ENCODE peak calls at places on chromosome X, in eight cellular contexts. Y is NAMALWA; K is HFF-Myc; J is WTC11; Q is stimulated activated CD4-positive, alpha-beta T cell treated with anti-CD3 and anti-CD28 coated beads, Interleukin-4, amount 100 ng/mL, for 4 hours; M is ELR; I is GM23338; A is astrocyte of the spinal cord. O is an unnamed sample.

GRCh38 chrX:72258174-72258573 is 18.9 kb downstream of the RPS4X start:
- DNase-seq in M (peak; percentile 78), J (no peak), Y (no peak), A (peak; percentile 70), K (peak; percentile 84), Q (no peak), I (no peak), O (no peak)

GRCh38 chrX:38426785-38427184 is 74.4 kb downstream of the OTC start:
- DNase-seq in M (no peak), Y (peak; percentile 18), K (no peak), I (no peak), A (no peak), Q (no peak), J (no peak), O (no peak)

GRCh38 chrX:2342878-2343277 is 157.9 kb downstream of the DHRSX start:
- DNase-seq in J (no peak), I (no peak), A (peak; percentile 77), M (peak; percentile 61), K (peak; percentile 38), Q (no peak), Y (no peak), O (no peak)

GRCh38 chrX:30791296-30792278 is 97.5 kb downstream of the TAB3 start:
- DNase-seq in M (no peak), J (no peak), Q (no peak), Y (no peak), A (no peak), K (no peak), I (no peak), O (no peak)

GRCh38 chrX:16368696-16369095 is 201.4 kb downstream of the MAGEB17 start:
- DNase-seq in A (peak; percentile 40), I (no peak), Q (no peak), Y (no peak), K (no peak), J (no peak), M (no peak), O (no peak)

GRCh38 chrX:133983974-133984578 is 1.3 kb downstream of the GPC3 start:
- DNase-seq in M (no peak), J (peak; percentile 34), Y (no peak), Q (no peak), A (no peak), K (no peak), I (peak; percentile 54), O (peak; percentile 19)

GRCh38 chrX:112840382-112841113 is at the start of gene AMOT:
- DNase-seq in A (peak; percentile 77), Q (peak; percentile 49), K (no peak), M (peak; percentile 15), Y (no peak), J (peak; percentile 85), I (peak; percentile 84), O (peak; percentile 84)

GRCh38 chrX:54838583-54838982 is 31.0 kb downstream of the MAGED2 start:
- DNase-seq in J (no peak), Y (no peak), Q (no peak), K (no peak), A (no peak), I (no peak), M (no peak), O (no peak)

GRCh38 chrX:26286836-26287235 is 70.9 kb downstream of the MAGEB5 start:
- DNase-seq in K (no peak), Q (no peak), Y (no peak), I (no peak), J (no peak), M (no peak), A (no peak), O (no peak)

GRCh38 chrX:27186671-27187070 is 276.5 kb downstream of the PPP4R3C start:
- DNase-seq in Y (peak; percentile 59), Q (no peak), I (peak; percentile 37), M (peak; percentile 13), A (peak; percentile 24), J (peak; percentile 8), K (peak; percentile 4), O (no peak)

GRCh38 chrX:1589356-1590130 is 1.9 kb upstream of the AKAP17A start:
- DNase-seq in J (no peak), A (no peak), I (peak; percentile 37), M (no peak), Y (peak; percentile 20), K (no peak), Q (no peak), O (peak; percentile 33)

GRCh38 chrX:10725071-10725470 is 104.7 kb upstream of the MID1 start:
- DNase-seq in I (peak; percentile 45), J (no peak), Q (no peak), Y (peak; percentile 26), A (no peak), K (no peak), M (no peak), O (no peak)

GRCh38 chrX:149255860-149256259 is 249.2 kb downstream of the IDS start:
- DNase-seq in K (no peak), Y (no peak), A (no peak), M (no peak), J (no peak), Q (no peak), I (no peak), O (no peak)

GRCh38 chrX:7147978-7148824 is at the start of gene PUDP:
- DNase-seq in K (no peak), I (peak; percentile 81), M (peak; percentile 78), Q (peak; percentile 82), Y (peak; percentile 85), A (peak; percentile 84), J (peak; percentile 79), O (peak; percentile 94)

GRCh38 chrX:107731831-107732502 is 43.6 kb downstream of the TSC22D3 start:
- DNase-seq in J (peak; percentile 52), M (peak; percentile 53), Q (no peak), I (peak; percentile 42), Y (no peak), K (no peak), A (peak; percentile 85), O (peak; percentile 76)

GRCh38 chrX:136540226-136540625 is 8.2 kb downstream of the VGLL1 start:
- DNase-seq in Y (no peak), A (no peak), Q (no peak), I (no peak), J (no peak), K (no peak), M (no peak), O (no peak)

GRCh38 chrX:4179031-4179430 is 465.6 kb upstream of the PRKX start:
- DNase-seq in Q (no peak), K (no peak), M (no peak), J (no peak), Y (no peak), A (no peak), I (no peak), O (no peak)

GRCh38 chrX:30931920-30932319 is 42.9 kb upstream of the TAB3 start:
- DNase-seq in M (no peak), Y (no peak), K (no peak), I (no peak), Q (no peak), A (no peak), J (no peak), O (no peak)

GRCh38 chrX:53272808-53273337 is 8.5 kb downstream of the IQSEC2 start:
- DNase-seq in J (no peak), Q (no peak), I (no peak), Y (no peak), K (no peak), M (no peak), A (no peak), O (no peak)

GRCh38 chrX:77527233-77528001 is 80.2 kb downstream of the FGF16 start:
- DNase-seq in J (peak; percentile 18), A (no peak), Y (no peak), M (no peak), I (peak; percentile 15), K (no peak), Q (no peak), O (no peak)

GRCh38 chrX:102651968-102652744 is 873 bp downstream of the GPRASP1 start:
- DNase-seq in J (peak; percentile 35), K (no peak), M (peak; percentile 62), A (peak; percentile 28), Q (peak; percentile 23), I (peak; percentile 69), Y (no peak), O (peak; percentile 42)

GRCh38 chrX:45818913-45819312 is 618.2 kb upstream of the DIPK2B start:
- DNase-seq in Q (no peak), M (no peak), Y (no peak), J (no peak), K (no peak), A (no peak), I (no peak), O (no peak)

GRCh38 chrX:112085149-112085548 is 2.6 kb upstream of the TRPC5 start:
- DNase-seq in Y (no peak), I (no peak), J (no peak), K (no peak), M (no peak), A (no peak), Q (no peak), O (no peak)

GRCh38 chrX:52220936-52221335 is 36.2 kb downstream of the MAGED4 start:
- DNase-seq in M (no peak), J (no peak), K (no peak), Y (no peak), A (no peak), Q (no peak), I (no peak), O (no peak)

GRCh38 chrX:151633157-151633556 is 62.1 kb upstream of the PRRG3 start:
- DNase-seq in J (no peak), I (peak; percentile 2), Y (no peak), A (no peak), Q (no peak), M (no peak), K (no peak), O (no peak)

GRCh38 chrX:79182616-79183015 is 38.1 kb downstream of the GPR174 start:
- DNase-seq in M (no peak), Q (no peak), A (no peak), K (no peak), J (no peak), I (no peak), Y (no peak), O (no peak)

GRCh38 chrX:41382699-41383645 is 49.0 kb downstream of the DDX3X start:
- DNase-seq in M (peak; percentile 46), I (peak; percentile 11), Q (no peak), A (peak; percentile 34), J (no peak), K (no peak), Y (no peak), O (no peak)

GRCh38 chrX:44953734-44954502 is 80.9 kb downstream of the KDM6A start:
- DNase-seq in J (no peak), Y (no peak), K (no peak), A (no peak), M (no peak), I (no peak), Q (no peak), O (no peak)

GRCh38 chrX:65926095-65927019 is 113.5 kb downstream of the VSIG4 start:
- DNase-seq in J (no peak), A (no peak), M (no peak), I (no peak), Q (no peak), K (no peak), Y (peak; percentile 95), O (no peak)

GRCh38 chrX:113510586-113510985 is 670.0 kb upstream of the AMOT start:
- DNase-seq in K (no peak), Y (no peak), J (no peak), I (peak; percentile 2), M (no peak), A (no peak), Q (no peak), O (no peak)

GRCh38 chrX:48831136-48831908 is 4.1 kb downstream of the PCSK1N start:
- DNase-seq in Y (no peak), Q (no peak), M (no peak), A (no peak), K (no peak), I (peak; percentile 27), J (peak; percentile 16), O (no peak)

GRCh38 chrX:136344321-136344720 is 43.6 kb downstream of the ADGRG4 start:
- DNase-seq in J (no peak), M (no peak), A (no peak), Q (no peak), Y (no peak), K (no peak), I (no peak), O (no peak)

GRCh38 chrX:107480272-107480671 is 30.8 kb downstream of the FRMPD3 start:
- DNase-seq in A (no peak), I (no peak), Q (no peak), J (no peak), Y (no peak), K (no peak), M (no peak), O (no peak)